ENCODE peak calls at places on chromosomes 11 and 22, in five cellular contexts. U is activated T-helper 1 cell treated with anti-CD3 and anti-CD28 coated beads, Interleukin-12 subunit alpha, Interleukin-12 subunit beta, Interleukin-2, Interleukin-4 antibody, amounts not matched to agents 30 ng/mL and 10 ng/mL and 1 ng/mL, durations not matched to agents 14 hours and 24 hours and 36 hours; Q is activated T-cell treated with anti-CD3 and anti-CD28 coated beads, Interleukin-2, amount 50 U/mL, for 1 hour; R is hippocampal formation; H is activated CD8-positive, alpha-beta memory T cell treated with anti-CD3 and anti-CD28 coated beads, Interleukin-2, amount 10 ng/mL, durations not matched to agents 7 days and 5 days. E is an unnamed sample.
A peak's percentile ranks its signal among the peaks of the same experiment; 100 is the strongest.

GRCh38 chr11:19284881-19285280 is 44.1 kb upstream of the E2F8 start:
- DNase-seq in R (no peak), U (no peak), H (no peak), Q (no peak), E (no peak)

GRCh38 chr11:71129624-71130023 is 122.8 kb downstream of the SHANK2 start:
- DNase-seq in Q (no peak), R (no peak), U (no peak), H (no peak), E (no peak)

GRCh38 chr11:123585721-123586120 is 68.7 kb downstream of the SCN3B start:
- DNase-seq in H (no peak), R (no peak), U (no peak), Q (no peak), E (no peak)

GRCh38 chr11:120719348-120719747 is 207.8 kb downstream of the GRIK4 start:
- DNase-seq in R (no peak), Q (no peak), H (no peak), U (no peak), E (no peak)

GRCh38 chr11:18066626-18067025 is 20.6 kb upstream of the TPH1 start:
- DNase-seq in U (no peak), Q (no peak), R (no peak), H (no peak), E (no peak)

GRCh38 chr22:27317961-27318360 is 483.6 kb downstream of the MN1 start:
- DNase-seq in H (no peak), U (no peak), Q (no peak), R (no peak), E (no peak)

GRCh38 chr22:37601540-37602442 is 6.8 kb upstream of the GGA1 start:
- DNase-seq in Q (no peak), U (no peak), R (no peak), H (no peak), E (no peak)

GRCh38 chr11:34318111-34319037 is 39.4 kb downstream of the ABTB2 start:
- DNase-seq in U (no peak), R (no peak), H (no peak), Q (no peak), E (no peak)

GRCh38 chr22:35154937-35155387 is 89.0 kb downstream of the ISX start:
- DNase-seq in Q (no peak), U (no peak), H (peak; percentile 44), R (no peak), E (no peak)

GRCh38 chr11:117606807-117607206 is 190.2 kb downstream of the DSCAML1 start:
- DNase-seq in U (no peak), Q (no peak), R (no peak), H (no peak), E (no peak)

GRCh38 chr22:19478086-19478392 is 954 bp downstream of the UFD1 start:
- DNase-seq in U (no peak), Q (no peak), H (no peak), R (no peak), E (no peak)

E was measured in vagina.